ENCODE peak calls at places on chromosome 22, in seven cellular contexts. P, O, S, A, J, U and E are unnamed samples.
A peak's percentile ranks its signal among the peaks of the same experiment; 100 is the strongest.

GRCh38 chr22:18998998-18999397 is 62.9 kb upstream of the PRODH start:
- DNase-seq in S (no peak), A (no peak), O (no peak), U (no peak), J (no peak), P (no peak), E (no peak)

GRCh38 chr22:46001426-46002106 is 24.6 kb upstream of the WNT7B start:
- DNase-seq in U (no peak), J (no peak), A (no peak), P (no peak), O (no peak), S (no peak), E (no peak)

GRCh38 chr22:45157907-45158306 is 5.8 kb upstream of the NUP50 start:
- DNase-seq in J (no peak), P (no peak), A (no peak), O (no peak), U (no peak), S (no peak), E (no peak)

GRCh38 chr22:25545117-25545516 is 19.4 kb upstream of the GRK3 start:
- DNase-seq in U (no peak), J (no peak), P (no peak), A (no peak), S (no peak), O (no peak), E (no peak)

GRCh38 chr22:42945027-42945426 is 69.9 kb downstream of the PACSIN2 start:
- DNase-seq in P (no peak), O (no peak), S (no peak), U (no peak), A (no peak), J (no peak), E (no peak)

GRCh38 chr22:48943567-48944432 is 883.9 kb downstream of the BRD1 start:
- DNase-seq in U (no peak), S (peak; percentile 1), P (no peak), A (no peak), O (no peak), J (no peak), E (no peak)

GRCh38 chr22:39469681-39470461 is 13.1 kb downstream of the MGAT3 start:
- DNase-seq in P (no peak), S (no peak), O (no peak), J (no peak), U (no peak), A (no peak), E (peak; percentile 21)

GRCh38 chr22:38881464-38881871 is 9.5 kb upstream of the CBX6 start:
- DNase-seq in J (peak; percentile 67), S (peak; percentile 93), O (peak; percentile 56), U (no peak), P (no peak), A (no peak), E (no peak)

GRCh38 chr22:41362615-41363014 is 19.1 kb upstream of the TEF start:
- DNase-seq in J (no peak), S (no peak), U (no peak), O (no peak), A (no peak), P (no peak), E (no peak)

GRCh38 chr22:23915230-23915754 is 21.1 kb downstream of the MIF start:
- DNase-seq in S (no peak), P (no peak), A (no peak), U (no peak), J (no peak), O (no peak), E (no peak)

GRCh38 chr22:23888615-23889401 is 5.4 kb upstream of the MIF start:
- DNase-seq in A (no peak), O (no peak), P (no peak), U (no peak), J (no peak), S (peak; percentile 22), E (no peak)

GRCh38 chr22:26757496-26757895 is 100.1 kb downstream of the MIAT start:
- DNase-seq in S (no peak), U (no peak), J (no peak), O (no peak), A (no peak), P (no peak), E (no peak)

GRCh38 chr22:26751217-26751616 is 93.8 kb downstream of the MIAT start:
- DNase-seq in A (no peak), U (no peak), O (no peak), S (no peak), P (no peak), J (no peak), E (no peak)

GRCh38 chr22:26748845-26749244 is 91.5 kb downstream of the MIAT start:
- DNase-seq in O (no peak), U (no peak), P (no peak), A (no peak), J (no peak), S (no peak), E (no peak)

GRCh38 chr22:26756675-26757293 is 99.4 kb downstream of the MIAT start:
- DNase-seq in S (peak; percentile 58), A (peak; percentile 15), P (peak; percentile 8), U (peak; percentile 70), J (no peak), O (no peak), E (peak; percentile 73)

DNA sequence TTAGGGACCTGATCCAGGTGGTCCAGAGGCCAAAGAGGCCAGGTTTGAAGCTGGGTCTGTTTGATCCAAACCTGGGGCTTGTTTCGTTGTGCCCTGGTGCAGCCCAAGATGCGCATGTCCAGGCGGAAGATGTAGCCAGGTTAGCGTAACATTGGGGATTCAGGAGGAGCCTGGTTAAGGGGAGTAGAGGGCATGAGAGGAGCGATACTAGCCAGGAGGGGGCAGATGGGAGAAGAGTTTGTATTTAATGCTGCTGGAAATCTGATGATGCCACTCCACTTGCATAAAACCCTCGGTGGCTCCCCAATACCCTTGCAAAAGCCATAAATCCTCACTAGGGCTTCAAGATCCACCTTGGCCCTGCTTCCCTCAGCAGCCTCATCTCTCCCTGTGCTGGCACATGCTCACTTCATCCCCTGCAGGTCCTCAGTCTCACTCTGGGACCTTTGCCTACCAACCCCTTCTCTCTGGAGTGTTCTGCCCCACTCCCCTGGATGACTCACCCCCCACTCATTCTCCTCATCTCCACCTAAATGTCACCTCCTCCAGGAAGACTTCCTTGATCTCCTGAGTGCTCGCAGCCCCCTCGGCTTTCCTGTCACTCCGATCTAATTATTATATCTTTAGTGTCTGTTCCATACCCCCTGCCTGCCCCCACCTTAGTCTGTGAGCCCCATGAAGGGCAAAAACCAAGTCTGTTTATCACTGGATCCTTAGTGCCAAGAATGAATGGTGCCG is 95.9 kb downstream of the MIAT start:
- DNase-seq in P (no peak), A (no peak), U (no peak), J (no peak), S (no peak), O (no peak), E (no peak)
- TF ChIP-seq CTCF in P (no peak), A (no peak), U (no peak), J (peak; percentile 6), S (peak; percentile 11), O (peak; percentile 7), E (no peak)

GRCh38 chr22:17164392-17165024 is 5.4 kb upstream of the HDHD5 start:
- DNase-seq in A (no peak), J (no peak), P (peak; percentile 37), U (no peak), O (no peak), S (no peak), E (no peak)
- TF ChIP-seq CTCF in A (no peak), J (peak; percentile 8), P (peak; percentile 33), U (no peak), O (peak; percentile 25), S (peak; percentile 11), E (no peak)

DNA sequence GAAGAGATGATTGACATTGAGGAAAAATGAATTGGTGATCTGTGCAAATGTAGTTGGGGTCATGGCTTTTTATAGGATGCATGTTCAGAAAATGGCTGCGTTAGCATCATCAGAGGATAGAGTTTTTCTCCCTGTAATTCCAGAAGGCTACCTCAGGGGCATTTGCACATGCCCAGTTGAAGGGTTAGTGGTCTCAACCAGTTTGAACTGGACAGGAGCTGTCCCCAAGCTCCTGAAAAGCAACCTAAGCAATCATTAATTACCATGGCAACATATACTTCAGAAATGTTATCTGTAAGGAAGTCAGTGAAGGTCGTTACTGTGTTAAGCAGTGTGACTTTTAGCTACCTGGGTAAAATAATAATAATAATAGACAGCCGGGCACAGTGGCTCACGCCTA is 29.3 kb downstream of the TUG1 start:
- DNase-seq in S (no peak), J (no peak), P (no peak), O (no peak), A (no peak), U (no peak), E (no peak)
- TF ChIP-seq CTCF in S (no peak), J (no peak), P (no peak), O (no peak), A (no peak), U (no peak), E (no peak)

DNA sequence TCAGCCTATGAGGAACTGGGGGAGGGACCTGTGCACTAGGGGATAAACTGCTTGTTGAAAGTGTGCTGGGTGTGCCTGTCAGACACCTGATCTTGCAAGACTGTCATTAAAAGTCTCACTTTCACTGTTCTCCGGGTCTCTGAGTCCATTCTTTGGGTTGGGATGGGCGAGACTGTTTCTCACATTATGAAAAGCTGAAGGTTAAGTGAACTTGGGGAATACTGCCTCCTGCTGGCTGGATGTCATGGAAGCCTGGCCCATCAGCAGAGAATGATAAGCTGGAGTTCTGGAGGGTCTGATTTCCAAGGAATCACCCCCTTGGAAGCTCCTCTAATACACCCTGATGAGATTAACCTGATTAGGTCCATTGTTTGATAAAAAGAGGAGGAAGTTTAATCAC is 9.0 kb upstream of the VPREB1 start:
- DNase-seq in A (no peak), S (no peak), U (no peak), P (no peak), O (no peak), J (no peak), E (peak; percentile 42)
- TF ChIP-seq CTCF in A (no peak), S (peak; percentile 32), U (peak; percentile 31), P (peak; percentile 24), O (peak; percentile 41), J (peak; percentile 34), E (peak; percentile 45)

GRCh38 chr22:36568846-36569245 is 39.9 kb upstream of the EIF3D start:
- DNase-seq in A (no peak), S (no peak), U (no peak), O (no peak), P (no peak), J (no peak), E (no peak)

GRCh38 chr22:36564422-36565151 is 35.6 kb upstream of the EIF3D start:
- DNase-seq in J (no peak), A (no peak), O (no peak), P (no peak), S (no peak), U (no peak), E (no peak)

GRCh38 chr22:36565686-36566085 is 36.7 kb upstream of the EIF3D start:
- DNase-seq in P (no peak), S (no peak), A (no peak), J (no peak), U (no peak), O (no peak), E (no peak)

GRCh38 chr22:36565152-36565507 is 36.2 kb upstream of the EIF3D start:
- DNase-seq in P (no peak), A (no peak), U (no peak), O (no peak), S (no peak), J (no peak), E (no peak)

DNA sequence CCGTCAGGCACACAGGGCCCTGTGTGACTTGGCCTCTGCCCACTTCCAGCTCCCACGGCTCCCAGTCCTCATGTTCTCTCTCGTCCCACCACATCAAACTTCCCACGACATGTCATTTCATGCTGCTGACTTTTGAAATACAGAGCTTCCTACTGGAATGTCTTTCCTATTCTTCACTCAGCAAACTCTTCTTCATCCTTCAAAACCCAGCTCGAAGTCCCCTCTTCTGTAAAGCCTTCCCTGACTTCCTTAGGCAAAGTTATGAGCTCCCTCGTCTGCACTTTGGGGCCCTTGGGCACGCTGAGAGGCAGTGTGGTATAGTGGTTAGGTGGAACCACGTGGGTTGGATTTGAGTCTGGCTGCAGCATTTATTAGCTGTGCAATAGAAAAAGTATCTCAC is 37.8 kb upstream of the EIF3D start:
- DNase-seq in O (no peak), J (no peak), S (no peak), A (no peak), P (no peak), U (no peak), E (no peak)
- TF ChIP-seq CTCF in O (no peak), J (no peak), S (no peak), A (no peak), P (no peak), U (no peak), E (no peak)